ENCODE peak calls at places on chromosomes 1 and 21, in six cellular contexts. S is tibial artery, F is lower lobe of right lung, A is stomach, L is tibial nerve, N is fibroblast of lung. X is an unnamed sample. For H3K27me3, the result is how much of the 10 kb centered on the place peaks cover.

GRCh38 chr1:92834617-92835016 is 2.8 kb downstream of the RPL5 start:
- DNase-seq in S (no peak), F (no peak), A (no peak), L (no peak), N (no peak), X (no peak)

GRCh38 chr1:73813726-73814125 is 384.2 kb downstream of the LRRIQ3 start:
- DNase-seq in S (no peak), F (no peak), A (no peak), L (no peak), N (no peak), X (peak)

GRCh38 chr1:183318433-183318832 is 99.7 kb downstream of the NMNAT2 start:
- DNase-seq in S (peak), F (peak), A (peak), L (peak), N (peak), X (peak)

GRCh38 chr1:88519156-88519555 is 164.9 kb upstream of the PKN2 start:
- DNase-seq in S (no peak), F (no peak), A (no peak), L (no peak), N (peak), X (no peak)

GRCh38 chr21:30257773-30258172 is 25.0 kb downstream of the KRTAP24-1 start:
- DNase-seq in S (no peak), F (no peak), A (no peak), L (peak), N (peak), X (peak)

GRCh38 chr1:56803561-56804156 is 15.5 kb downstream of the FYB2 start:
- DNase-seq in S (no peak), F (no peak), A (peak), L (no peak), N (peak), X (peak)

GRCh38 chr1:8822383-8823294 is 5.2 kb upstream of the RERE start:
- DNase-seq in S (peak), F (no peak), A (peak), L (peak), N (peak), X (peak)

GRCh38 chr1:155003766-155004351 is 1.3 kb downstream of the ZBTB7B start:
- DNase-seq in S (peak), F (peak), A (peak), L (no peak), N (peak), X (no peak)

GRCh38 chr1:145898756-145899155 is 11.1 kb downstream of the ITGA10 start:
- DNase-seq in S (no peak), F (no peak), A (no peak), L (no peak), N (no peak), X (no peak)

GRCh38 chr1:117060441-117061317 is 553 bp downstream of the TTF2 start:
- DNase-seq in S (no peak), F (no peak), A (no peak), L (no peak), N (peak), X (peak)

GRCh38 chr1:45299981-45300668 is 26.6 kb upstream of the HPDL start:
- DNase-seq in S (no peak), F (no peak), A (peak), L (peak), N (peak), X (peak)

GRCh38 chr1:218242171-218242570 is 42.9 kb upstream of the RRP15 start:
- DNase-seq in S (no peak), F (no peak), A (no peak), L (no peak), N (no peak), X (peak)

GRCh38 chr1:173424786-173425407 is 52.2 kb upstream of the PRDX6 start:
- DNase-seq in S (no peak), F (no peak), A (no peak), L (no peak), N (peak), X (peak)

GRCh38 chr1:21232044-21232443 is 55.3 kb upstream of the EIF4G3 start:
- DNase-seq in S (no peak), F (no peak), A (peak), L (peak), N (peak), X (peak)

GRCh38 chr1:173503391-173503790 is 26.3 kb downstream of the PRDX6 start:
- DNase-seq in S (no peak), F (no peak), A (no peak), L (no peak), N (peak), X (no peak)

GRCh38 chr1:1058088-1058905 is 15.8 kb downstream of the RNF223 start:
- DNase-seq in S (no peak), F (no peak), A (no peak), L (no peak), N (no peak), X (no peak)
- H3K4me3 ChIP-seq in S (no peak), F (no peak), A (peak), L (no peak), N (peak), X (peak)

DNA sequence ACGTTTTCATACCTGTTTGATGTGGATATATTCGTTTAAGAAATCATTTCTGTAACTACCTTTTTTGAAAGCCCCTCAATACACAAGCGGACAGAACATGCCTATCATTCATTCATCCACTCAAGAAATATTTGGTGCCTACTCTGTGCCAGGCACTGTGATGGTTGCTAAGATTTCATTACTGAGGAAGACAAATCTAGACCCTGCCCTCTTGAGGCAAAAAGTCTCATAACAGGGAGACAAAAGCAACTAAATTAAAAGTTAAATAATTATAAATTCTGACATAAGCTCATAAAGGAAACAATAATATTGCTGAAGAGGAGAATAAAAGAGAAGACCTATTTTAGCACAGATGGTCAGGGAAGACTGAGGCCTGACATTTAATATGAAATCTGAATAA is 203.5 kb upstream of the ZNHIT6 start:
- DNase-seq in S (no peak), F (no peak), A (no peak), L (no peak), N (peak), X (peak)
- TF ChIP-seq CTCF in S (no peak), F (no peak), A (no peak), L (no peak), N (peak), X (no peak)

GRCh38 chr1:18631496-18632217 is 1.0 kb downstream of the PAX7 start:
- DNase-seq in S (no peak), F (no peak), A (no peak), L (no peak), N (no peak), X (no peak)

GRCh38 chr1:18633428-18634155 is 2.9 kb downstream of the PAX7 start:
- DNase-seq in S (no peak), F (no peak), A (no peak), L (no peak), N (no peak), X (no peak)

GRCh38 chr1:18632218-18632588 is 1.6 kb downstream of the PAX7 start:
- DNase-seq in S (no peak), F (no peak), A (no peak), L (no peak), N (no peak), X (no peak)

GRCh38 chr1:18634276-18634675 is 3.6 kb downstream of the PAX7 start:
- DNase-seq in S (no peak), F (no peak), A (no peak), L (no peak), N (no peak), X (no peak)

GRCh38 chr1:18632711-18633427 is 2.2 kb downstream of the PAX7 start:
- DNase-seq in S (no peak), F (peak), A (no peak), L (no peak), N (no peak), X (no peak)
- H3K27me3 ChIP-seq in S (under half), F (half or more), A (half or more), L (under half), N (half or more), X (half or more)

DNA sequence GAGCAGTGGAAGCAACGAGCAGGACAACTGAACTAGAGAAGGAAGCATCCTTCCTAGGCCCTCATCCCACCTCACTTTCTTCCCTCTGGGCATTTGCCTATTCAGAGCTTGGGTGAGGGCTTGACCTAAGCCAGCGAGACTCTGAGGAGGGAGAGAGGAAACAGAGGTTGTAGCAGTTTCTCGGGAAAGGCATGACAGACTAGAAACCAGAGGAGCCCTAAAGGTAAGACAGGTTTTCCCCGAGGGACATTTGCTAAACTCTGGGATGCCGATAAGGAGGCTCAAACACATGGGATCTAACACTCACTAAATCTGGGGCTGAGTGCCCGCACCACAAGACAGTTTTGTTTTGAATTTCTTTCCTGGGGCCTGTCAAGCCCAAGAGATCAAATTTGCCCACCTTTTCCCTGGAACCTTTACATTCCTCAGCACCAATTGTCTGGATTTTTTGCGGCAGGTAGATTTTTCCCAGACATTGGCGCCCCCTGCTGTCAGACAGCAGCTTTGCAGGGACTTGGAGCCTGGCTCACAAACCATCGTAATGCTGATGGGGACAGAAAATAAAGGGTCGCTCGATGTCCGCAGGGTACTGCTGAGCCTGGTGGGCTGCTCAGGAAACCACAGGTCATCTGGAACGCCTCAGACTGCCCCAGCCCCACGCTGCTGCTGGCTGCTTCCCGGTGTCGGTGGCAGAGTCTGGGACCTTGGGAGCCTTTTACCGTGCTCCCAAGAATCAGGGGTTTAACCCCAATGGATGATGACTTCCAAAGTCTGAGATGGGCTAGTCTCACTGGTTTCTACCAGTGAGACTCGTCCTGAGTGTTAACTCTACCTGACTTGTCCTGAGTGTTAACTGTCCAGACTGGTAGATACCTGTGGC is 23.4 kb upstream of the TSPAN2 start:
- DNase-seq in S (no peak), F (peak), A (peak), L (peak), N (no peak), X (no peak)
- H3K4me3 ChIP-seq in S (no peak), F (no peak), A (no peak), L (no peak), N (no peak), X (no peak)

GRCh38 chr21:37766104-37766503 is 150.2 kb downstream of the KCNJ6 start:
- DNase-seq in S (no peak), F (no peak), A (no peak), L (no peak), N (no peak), X (no peak)

GRCh38 chr21:37770496-37770895 is 145.8 kb downstream of the KCNJ6 start:
- DNase-seq in S (no peak), F (no peak), A (no peak), L (no peak), N (no peak), X (peak)

GRCh38 chr21:37765501-37765900 is 150.8 kb downstream of the KCNJ6 start:
- DNase-seq in S (no peak), F (no peak), A (no peak), L (no peak), N (no peak), X (peak)

GRCh38 chr21:37769656-37770055 is 146.6 kb downstream of the KCNJ6 start:
- DNase-seq in S (no peak), F (no peak), A (no peak), L (no peak), N (no peak), X (no peak)

GRCh38 chr21:37767984-37768383 is 148.3 kb downstream of the KCNJ6 start:
- DNase-seq in S (no peak), F (no peak), A (no peak), L (no peak), N (peak), X (peak)
- TF ChIP-seq CTCF in S (no peak), F (no peak), A (no peak), L (no peak), N (no peak), X (no peak)

GRCh38 chr1:161721738-161722343 is 497 bp downstream of the FCRLB start:
- DNase-seq in S (no peak), F (no peak), A (no peak), L (no peak), N (peak), X (peak)
- H3K27me3 ChIP-seq in S (under half), F (under half), A (under half), L (under half), N (under half), X (under half)

DNA sequence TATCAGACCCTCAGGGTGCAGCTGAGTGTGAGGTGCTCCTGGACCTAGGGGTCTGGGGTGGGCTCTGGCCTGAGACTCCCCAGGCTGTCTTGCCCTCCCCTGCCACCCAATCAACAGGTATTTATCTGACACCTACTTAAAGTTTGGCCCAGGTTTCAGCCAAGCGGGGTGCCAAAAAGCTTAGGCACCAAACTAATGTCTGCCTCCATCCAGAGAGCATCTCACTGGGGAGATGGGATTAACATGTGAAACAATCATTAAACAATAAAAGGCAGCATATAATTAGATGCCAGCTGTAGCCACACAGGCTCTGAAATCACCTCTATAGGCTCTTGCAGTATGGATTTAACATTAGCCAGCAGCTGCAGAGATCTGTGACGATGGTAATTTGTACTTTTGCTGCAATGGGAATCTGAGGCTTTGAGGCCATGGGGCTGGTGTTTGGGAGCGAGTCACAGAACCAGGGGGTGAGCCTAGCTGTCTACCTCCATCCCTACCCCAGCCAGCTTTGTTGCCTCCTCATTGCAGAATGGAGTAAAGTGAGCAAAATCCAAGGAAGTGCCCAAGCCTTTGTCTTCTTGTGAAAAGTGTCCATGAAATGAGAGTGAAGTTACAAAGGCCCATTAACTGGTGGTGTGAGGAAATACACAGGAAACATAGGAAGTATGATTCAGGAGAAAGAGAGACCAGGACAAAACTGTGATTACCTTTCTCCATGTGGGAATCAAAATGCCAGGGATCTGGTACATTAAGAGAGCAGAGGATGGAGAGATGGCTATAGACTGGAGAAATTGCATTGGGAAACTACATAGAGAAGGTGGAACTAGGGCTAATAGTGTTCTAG is 36.1 kb downstream of the EIF2D start:
- DNase-seq in S (no peak), F (no peak), A (no peak), L (no peak), N (no peak), X (no peak)
- H3K4me3 ChIP-seq in S (no peak), F (no peak), A (no peak), L (no peak), N (no peak), X (no peak)

GRCh38 chr1:203368624-203369451 is 17.9 kb upstream of the FMOD start:
- DNase-seq in S (peak), F (peak), A (no peak), L (peak), N (peak), X (peak)
- TF ChIP-seq CTCF in S (peak), F (peak), A (no peak), L (peak), N (peak), X (peak)

X was measured in bronchial epithelial cell.